ENCODE peak calls at places on chromosome 14, in five cellular contexts. P, L, K, H and U are unnamed samples.

GRCh38 chr14:61609143-61609851 is 86.0 kb upstream of the HIF1A start:
- DNase-seq in L (no peak), K (no peak), P (no peak), H (no peak), U (no peak)

GRCh38 chr14:39393289-39393688 is 38.9 kb downstream of the FBXO33 start:
- DNase-seq in L (peak; percentile 11), P (no peak), K (no peak), H (no peak), U (no peak)

GRCh38 chr14:35385042-35385839 is 19.3 kb downstream of the NFKBIA start:
- DNase-seq in K (no peak), H (no peak), L (no peak), P (peak; percentile 85), U (peak; percentile 91)

GRCh38 chr14:21703357-21704339 is 30.0 kb upstream of the OR4E1 start:
- DNase-seq in L (no peak), H (no peak), P (no peak), K (peak; percentile 19), U (no peak)

GRCh38 chr14:95496690-95497241 is 19.7 kb downstream of the SYNE3 start:
- DNase-seq in K (no peak), H (no peak), P (peak; percentile 34), L (no peak), U (no peak)

GRCh38 chr14:90553921-90554336 is 157.1 kb downstream of the CALM1 start:
- DNase-seq in K (no peak), L (no peak), H (no peak), P (no peak), U (no peak)

GRCh38 chr14:49975799-49976198 is 82.9 kb downstream of the ARF6 start:
- DNase-seq in K (no peak), H (no peak), L (no peak), P (no peak), U (no peak)

GRCh38 chr14:68451676-68452387 is 341.0 kb downstream of the ZFP36L1 start:
- DNase-seq in K (no peak), P (no peak), H (no peak), L (no peak), U (no peak)

GRCh38 chr14:53338192-53338591 is 185.1 kb upstream of the DDHD1 start:
- DNase-seq in P (no peak), K (no peak), L (no peak), H (peak; percentile 7), U (no peak)

GRCh38 chr14:23695220-23695999 is 59.2 kb downstream of the DHRS2 start:
- DNase-seq in P (no peak), K (no peak), L (peak; percentile 8), H (no peak), U (no peak)

GRCh38 chr14:102227184-102227964 is 77.6 kb downstream of the MOK start:
- DNase-seq in H (no peak), L (no peak), K (no peak), P (no peak), U (no peak)

GRCh38 chr14:89221109-89221508 is 195.9 kb downstream of the FOXN3 start:
- DNase-seq in H (peak; percentile 20), L (no peak), K (no peak), P (no peak), U (no peak)

GRCh38 chr14:102346645-102347044 is 16.0 kb downstream of the CINP start:
- DNase-seq in L (no peak), P (no peak), K (no peak), H (no peak), U (no peak)

GRCh38 chr14:29168149-29168548 is 401.6 kb downstream of the FOXG1 start:
- DNase-seq in L (no peak), H (no peak), P (no peak), K (no peak), U (no peak)

GRCh38 chr14:23175823-23176222 is 7.6 kb downstream of the SLC7A8 start:
- DNase-seq in H (no peak), L (no peak), P (no peak), K (no peak), U (no peak)

GRCh38 chr14:53010193-53010592 is 59.3 kb upstream of the FERMT2 start:
- DNase-seq in L (no peak), K (no peak), H (no peak), P (no peak), U (no peak)

GRCh38 chr14:61894452-61895077 is 132.3 kb downstream of the SNAPC1 start:
- DNase-seq in L (peak; percentile 67), P (peak; percentile 26), H (peak; percentile 16), K (peak; percentile 72), U (peak; percentile 34)

GRCh38 chr14:101980700-101981099 is 16.3 kb downstream of the DYNC1H1 start:
- DNase-seq in P (peak; percentile 46), L (no peak), H (peak; percentile 98), K (no peak), U (peak; percentile 98)

GRCh38 chr14:65860956-65861631 is 448.6 kb downstream of the FUT8 start:
- DNase-seq in K (no peak), H (no peak), L (no peak), P (no peak), U (no peak)

GRCh38 chr14:65604535-65604934 is 192.0 kb downstream of the FUT8 start:
- DNase-seq in H (no peak), P (no peak), K (no peak), L (no peak), U (no peak)

GRCh38 chr14:25042362-25043299 is 7.3 kb downstream of the STXBP6 start:
- DNase-seq in P (peak; percentile 13), L (peak; percentile 56), H (no peak), K (peak; percentile 39), U (peak; percentile 2)

GRCh38 chr14:91416744-91417133 is 881 bp downstream of the CCDC88C start:
- DNase-seq in L (no peak), P (no peak), K (no peak), H (no peak), U (no peak)

GRCh38 chr14:104593241-104593701 is 11.3 kb downstream of the TMEM179 start:
- DNase-seq in H (no peak), P (no peak), K (no peak), L (no peak), U (no peak)

GRCh38 chr14:103547455-103547940 is 15.0 kb downstream of the BAG5 start:
- DNase-seq in K (no peak), P (no peak), H (no peak), L (no peak), U (no peak)

GRCh38 chr14:70067810-70068209 is 120.9 kb downstream of the SLC8A3 start:
- DNase-seq in L (no peak), K (no peak), P (no peak), H (no peak), U (no peak)

GRCh38 chr14:104697892-104698583 is 8.6 kb downstream of the INF2 start:
- DNase-seq in K (no peak), L (peak; percentile 42), P (peak; percentile 85), H (no peak), U (no peak)

GRCh38 chr14:100372357-100373048 is 49.4 kb downstream of the SLC25A47 start:
- DNase-seq in K (no peak), P (no peak), L (no peak), H (no peak), U (no peak)

GRCh38 chr14:50944647-50945413 is 547 bp upstream of the PYGL start:
- DNase-seq in K (peak; percentile 57), P (no peak), H (no peak), L (peak; percentile 56), U (no peak)

GRCh38 chr14:105348945-105349699 is 34.6 kb downstream of the PACS2 start:
- DNase-seq in H (no peak), L (no peak), K (no peak), P (no peak), U (no peak)

GRCh38 chr14:92109490-92109889 is 3.1 kb upstream of the ATXN3 start:
- DNase-seq in L (no peak), K (no peak), P (no peak), H (no peak), U (no peak)

GRCh38 chr14:88422919-88423318 is 37.5 kb downstream of the SPATA7 start:
- DNase-seq in P (no peak), H (peak; percentile 20), K (no peak), L (no peak), U (no peak)